ENCODE peak calls at places on chromosomes 5 and 9, in eight cellular contexts. One of them, this sample, is unnamed.

GRCh38 chr5:122415481-122416120 is 103.6 kb downstream of the SNCAIP start:
- DNase-seq in stimulated activated CD8-positive, alpha-beta memory T cell treated with anti-CD3 and anti-CD28 coated beads, Interleukin-7, amount 100 ng/mL, for 1 hour: no peak
- DNase-seq in occipital lobe: peak
- DNase-seq in GM04503: no peak
- DNase-seq in RWPE2: no peak
- DNase-seq in cardiac muscle cell: peak
- DNase-seq in activated CD8-positive, alpha-beta T cell treated with anti-CD3 and anti-CD28 coated beads, Interleukin-2, amount 10 ng/mL, durations not matched to agents 7 days and 5 days: no peak
- DNase-seq in breast epithelium: peak
- DNase-seq in this sample: peak

GRCh38 chr5:76180817-76181805 is 97.9 kb downstream of the SV2C start:
- DNase-seq in stimulated activated CD8-positive, alpha-beta memory T cell treated with anti-CD3 and anti-CD28 coated beads, Interleukin-7, amount 100 ng/mL, for 1 hour: no peak
- DNase-seq in activated CD8-positive, alpha-beta T cell treated with anti-CD3 and anti-CD28 coated beads, Interleukin-2, amount 10 ng/mL, durations not matched to agents 7 days and 5 days: no peak
- DNase-seq in occipital lobe: no peak
- DNase-seq in GM04503: no peak
- DNase-seq in cardiac muscle cell: no peak
- DNase-seq in breast epithelium: no peak
- DNase-seq in RWPE2: no peak
- DNase-seq in this sample: no peak

GRCh38 chr9:137318565-137318964 is 16.5 kb upstream of the NRARP start:
- DNase-seq in cardiac muscle cell: peak
- DNase-seq in RWPE2: no peak
- DNase-seq in breast epithelium: no peak
- DNase-seq in GM04503: no peak
- DNase-seq in activated CD8-positive, alpha-beta T cell treated with anti-CD3 and anti-CD28 coated beads, Interleukin-2, amount 10 ng/mL, durations not matched to agents 7 days and 5 days: no peak
- DNase-seq in occipital lobe: no peak
- DNase-seq in stimulated activated CD8-positive, alpha-beta memory T cell treated with anti-CD3 and anti-CD28 coated beads, Interleukin-7, amount 100 ng/mL, for 1 hour: no peak
- DNase-seq in this sample: no peak

GRCh38 chr9:137435381-137435891 is 5.7 kb downstream of the ENTPD8 start:
- DNase-seq in stimulated activated CD8-positive, alpha-beta memory T cell treated with anti-CD3 and anti-CD28 coated beads, Interleukin-7, amount 100 ng/mL, for 1 hour: no peak
- DNase-seq in breast epithelium: no peak
- DNase-seq in occipital lobe: no peak
- DNase-seq in RWPE2: peak
- DNase-seq in activated CD8-positive, alpha-beta T cell treated with anti-CD3 and anti-CD28 coated beads, Interleukin-2, amount 10 ng/mL, durations not matched to agents 7 days and 5 days: no peak
- DNase-seq in GM04503: no peak
- DNase-seq in cardiac muscle cell: no peak
- DNase-seq in this sample: no peak

GRCh38 chr5:115246361-115246991 is 16.2 kb downstream of the PGGT1B start:
- DNase-seq in activated CD8-positive, alpha-beta T cell treated with anti-CD3 and anti-CD28 coated beads, Interleukin-2, amount 10 ng/mL, durations not matched to agents 7 days and 5 days: no peak
- DNase-seq in RWPE2: no peak
- DNase-seq in occipital lobe: no peak
- DNase-seq in stimulated activated CD8-positive, alpha-beta memory T cell treated with anti-CD3 and anti-CD28 coated beads, Interleukin-7, amount 100 ng/mL, for 1 hour: no peak
- DNase-seq in breast epithelium: no peak
- DNase-seq in cardiac muscle cell: peak
- DNase-seq in GM04503: no peak
- DNase-seq in this sample: peak

GRCh38 chr5:108251350-108251749 is 130.5 kb downstream of the FBXL17 start:
- DNase-seq in RWPE2: no peak
- DNase-seq in cardiac muscle cell: no peak
- DNase-seq in GM04503: no peak
- DNase-seq in activated CD8-positive, alpha-beta T cell treated with anti-CD3 and anti-CD28 coated beads, Interleukin-2, amount 10 ng/mL, durations not matched to agents 7 days and 5 days: no peak
- DNase-seq in stimulated activated CD8-positive, alpha-beta memory T cell treated with anti-CD3 and anti-CD28 coated beads, Interleukin-7, amount 100 ng/mL, for 1 hour: no peak
- DNase-seq in occipital lobe: no peak
- DNase-seq in breast epithelium: no peak
- DNase-seq in this sample: no peak

GRCh38 chr9:13149454-13149853 is 130.0 kb downstream of the MPDZ start:
- DNase-seq in cardiac muscle cell: no peak
- DNase-seq in stimulated activated CD8-positive, alpha-beta memory T cell treated with anti-CD3 and anti-CD28 coated beads, Interleukin-7, amount 100 ng/mL, for 1 hour: no peak
- DNase-seq in activated CD8-positive, alpha-beta T cell treated with anti-CD3 and anti-CD28 coated beads, Interleukin-2, amount 10 ng/mL, durations not matched to agents 7 days and 5 days: no peak
- DNase-seq in RWPE2: no peak
- DNase-seq in breast epithelium: no peak
- DNase-seq in GM04503: no peak
- DNase-seq in occipital lobe: no peak
- DNase-seq in this sample: no peak

GRCh38 chr5:177454397-177455035 is 7.9 kb downstream of the PRR7 start:
- DNase-seq in GM04503: no peak
- DNase-seq in activated CD8-positive, alpha-beta T cell treated with anti-CD3 and anti-CD28 coated beads, Interleukin-2, amount 10 ng/mL, durations not matched to agents 7 days and 5 days: peak
- DNase-seq in breast epithelium: peak
- DNase-seq in RWPE2: peak
- DNase-seq in occipital lobe: peak
- DNase-seq in cardiac muscle cell: peak
- DNase-seq in stimulated activated CD8-positive, alpha-beta memory T cell treated with anti-CD3 and anti-CD28 coated beads, Interleukin-7, amount 100 ng/mL, for 1 hour: peak
- DNase-seq in this sample: peak

GRCh38 chr5:132873119-132873929 is at the start of gene LEAP2:
- DNase-seq in breast epithelium: no peak
- DNase-seq in RWPE2: no peak
- DNase-seq in GM04503: no peak
- DNase-seq in stimulated activated CD8-positive, alpha-beta memory T cell treated with anti-CD3 and anti-CD28 coated beads, Interleukin-7, amount 100 ng/mL, for 1 hour: no peak
- DNase-seq in activated CD8-positive, alpha-beta T cell treated with anti-CD3 and anti-CD28 coated beads, Interleukin-2, amount 10 ng/mL, durations not matched to agents 7 days and 5 days: no peak
- DNase-seq in cardiac muscle cell: peak
- DNase-seq in occipital lobe: no peak
- DNase-seq in this sample: peak

GRCh38 chr9:112065781-112066606 is 109.1 kb downstream of the SUSD1 start:
- DNase-seq in RWPE2: peak
- DNase-seq in cardiac muscle cell: peak
- DNase-seq in GM04503: no peak
- DNase-seq in breast epithelium: peak
- DNase-seq in activated CD8-positive, alpha-beta T cell treated with anti-CD3 and anti-CD28 coated beads, Interleukin-2, amount 10 ng/mL, durations not matched to agents 7 days and 5 days: no peak
- DNase-seq in stimulated activated CD8-positive, alpha-beta memory T cell treated with anti-CD3 and anti-CD28 coated beads, Interleukin-7, amount 100 ng/mL, for 1 hour: no peak
- DNase-seq in occipital lobe: no peak
- DNase-seq in this sample: peak